ENCODE peak calls at places on chromosome 14, in eight cellular contexts. P is testis, W is A549, L is aorta, U is SJSA1, D is uterus, M is keratinocyte, R is body of pancreas. G is an unnamed sample.

GRCh38 chr14:103256406-103256805 is 77.6 kb upstream of the EIF5 start:
- DNase-seq in W (no peak), P (no peak), M (no peak), R (no peak), D (no peak), L (no peak), U (no peak), G (no peak)

GRCh38 chr14:91417134-91417982 is at the start of gene CCDC88C:
- DNase-seq in D (peak; percentile 42), W (peak; percentile 69), L (peak; percentile 87), R (peak; percentile 87), U (no peak), P (peak; percentile 73), M (no peak), G (no peak)

GRCh38 chr14:86038401-86038985 is 508.5 kb downstream of the FLRT2 start:
- DNase-seq in L (no peak), P (peak; percentile 63), W (peak; percentile 41), D (no peak), U (no peak), M (no peak), R (peak; percentile 60), G (peak; percentile 14)

GRCh38 chr14:51210594-51210993 is 29.5 kb upstream of the TMX1 start:
- DNase-seq in M (no peak), U (no peak), P (no peak), D (no peak), R (no peak), L (no peak), W (no peak), G (no peak)

GRCh38 chr14:70665448-70666363 is 24.0 kb downstream of the TTC9 start:
- DNase-seq in D (no peak), R (peak; percentile 92), M (no peak), P (no peak), W (peak; percentile 43), U (no peak), L (no peak), G (peak; percentile 73)

GRCh38 chr14:104972301-104973211 is 5.6 kb downstream of the AHNAK2 start:
- DNase-seq in W (peak; percentile 93), R (peak; percentile 73), D (peak; percentile 80), U (no peak), P (no peak), L (peak; percentile 85), M (peak; percentile 81), G (peak; percentile 93)

GRCh38 chr14:89624500-89625156 is 207.6 kb upstream of the FOXN3 start:
- DNase-seq in P (no peak), M (no peak), W (no peak), U (no peak), R (no peak), D (no peak), L (no peak), G (no peak)

GRCh38 chr14:81268016-81268416 is 47.3 kb upstream of the GTF2A1 start:
- DNase-seq in M (no peak), U (no peak), D (no peak), R (no peak), P (no peak), L (no peak), W (peak; percentile 31), G (peak; percentile 10)

GRCh38 chr14:94472842-94473241 is 3.2 kb downstream of the SERPINA9 start:
- DNase-seq in U (no peak), W (no peak), M (no peak), D (no peak), L (no peak), R (no peak), P (no peak), G (no peak)

GRCh38 chr14:101965796-101966718 is 1.7 kb downstream of the DYNC1H1 start:
- DNase-seq in W (peak; percentile 47), D (no peak), R (no peak), L (no peak), M (no peak), U (no peak), P (no peak), G (no peak)

GRCh38 chr14:24139272-24139934 is 2.0 kb downstream of the EMC9 start:
- DNase-seq in R (peak; percentile 42), P (no peak), W (peak; percentile 38), M (no peak), U (no peak), D (no peak), L (peak; percentile 73), G (no peak)

GRCh38 chr14:88630565-88630964 is 67.7 kb downstream of the ZC3H14 start:
- DNase-seq in D (no peak), M (no peak), U (peak; percentile 46), P (peak; percentile 50), W (peak; percentile 18), R (no peak), L (no peak), G (no peak)

GRCh38 chr14:22561661-22562579 is 27.1 kb downstream of the DAD1 start:
- DNase-seq in R (no peak), L (no peak), M (no peak), D (no peak), W (no peak), U (no peak), P (no peak), G (no peak)

GRCh38 chr14:52563120-52563519 is 10.5 kb downstream of the GPR137C start:
- DNase-seq in P (no peak), L (no peak), W (no peak), D (no peak), U (no peak), M (no peak), R (no peak), G (no peak)

GRCh38 chr14:77589099-77589498 is 27.3 kb downstream of the SPTLC2 start:
- DNase-seq in L (no peak), R (no peak), D (no peak), P (no peak), U (no peak), M (no peak), W (no peak), G (no peak)

GRCh38 chr14:97730706-97731105 is 933.5 kb downstream of the VRK1 start:
- DNase-seq in P (no peak), D (no peak), U (no peak), M (no peak), R (no peak), W (no peak), L (no peak), G (no peak)

GRCh38 chr14:68608235-68608962 is 184.5 kb downstream of the ZFP36L1 start:
- DNase-seq in P (no peak), R (no peak), M (no peak), L (no peak), U (no peak), W (no peak), D (peak; percentile 30), G (no peak)

GRCh38 chr14:70754989-70755388 is 54.3 kb downstream of the MAP3K9 start:
- DNase-seq in P (no peak), L (no peak), U (no peak), M (peak; percentile 99), D (no peak), W (peak; percentile 82), R (peak; percentile 54), G (peak; percentile 87)

DNA sequence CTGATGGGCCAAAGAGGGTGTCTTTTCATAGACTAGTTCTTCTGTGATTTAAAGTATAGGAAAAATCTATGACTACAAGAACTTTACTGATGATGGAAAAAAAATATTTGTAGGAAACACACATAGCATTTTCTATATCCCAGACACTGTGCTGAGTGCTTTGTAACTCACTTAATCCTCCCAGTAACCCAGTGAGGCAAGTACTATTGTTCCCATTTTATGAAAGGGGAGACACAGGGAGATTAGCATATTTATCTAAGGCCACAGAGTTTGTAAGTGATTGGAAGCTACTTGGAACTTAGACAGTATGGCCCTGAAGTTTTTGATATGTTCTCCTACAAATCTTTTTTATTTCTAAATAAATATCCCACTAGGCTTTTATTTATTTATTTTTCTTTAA is 19.9 kb downstream of the PRPF39 start:
- DNase-seq in U (no peak), W (no peak), R (no peak), D (no peak), P (no peak), L (no peak), M (no peak), G (no peak)
- H3K27ac ChIP-seq in U (no peak overlapping the region), W (no peak overlapping the region), R (no peak overlapping the region), D (no peak overlapping the region), P (no peak overlapping the region), L (no peak overlapping the region), M (no peak overlapping the region), G (no peak overlapping the region)

GRCh38 chr14:60646202-60646886 is 2.9 kb downstream of the SIX1 start:
- DNase-seq in R (no peak), P (no peak), D (no peak), M (no peak), W (no peak), L (no peak), U (no peak), G (no peak)

GRCh38 chr14:60648169-60648933 is 926 bp downstream of the SIX1 start:
- DNase-seq in P (no peak), D (no peak), R (no peak), U (peak; percentile 44), L (peak; percentile 85), M (no peak), W (peak; percentile 41), G (no peak)

GRCh38 chr14:60647837-60648168 is 1.5 kb downstream of the SIX1 start:
- DNase-seq in M (no peak), L (no peak), D (no peak), W (no peak), R (no peak), U (no peak), P (no peak), G (no peak)

GRCh38 chr14:60648934-60649814 is at the start of gene SIX1:
- DNase-seq in U (peak; percentile 81), W (peak; percentile 93), D (peak; percentile 26), R (peak; percentile 71), L (peak; percentile 90), M (no peak), P (peak; percentile 76), G (peak; percentile 83)

GRCh38 chr14:60647081-60647836 is 2.0 kb downstream of the SIX1 start:
- DNase-seq in M (no peak), R (no peak), D (no peak), U (no peak), P (no peak), L (no peak), W (peak; percentile 54), G (no peak)
- H3K27ac ChIP-seq in M (no peak overlapping the region), R (no peak overlapping the region), D (no peak overlapping the region), U (peak overlapping the region; percentile 32), P (no peak overlapping the region), L (no peak overlapping the region), W (peak overlapping the region; percentile 61), G (peak overlapping the region; percentile 70)

DNA sequence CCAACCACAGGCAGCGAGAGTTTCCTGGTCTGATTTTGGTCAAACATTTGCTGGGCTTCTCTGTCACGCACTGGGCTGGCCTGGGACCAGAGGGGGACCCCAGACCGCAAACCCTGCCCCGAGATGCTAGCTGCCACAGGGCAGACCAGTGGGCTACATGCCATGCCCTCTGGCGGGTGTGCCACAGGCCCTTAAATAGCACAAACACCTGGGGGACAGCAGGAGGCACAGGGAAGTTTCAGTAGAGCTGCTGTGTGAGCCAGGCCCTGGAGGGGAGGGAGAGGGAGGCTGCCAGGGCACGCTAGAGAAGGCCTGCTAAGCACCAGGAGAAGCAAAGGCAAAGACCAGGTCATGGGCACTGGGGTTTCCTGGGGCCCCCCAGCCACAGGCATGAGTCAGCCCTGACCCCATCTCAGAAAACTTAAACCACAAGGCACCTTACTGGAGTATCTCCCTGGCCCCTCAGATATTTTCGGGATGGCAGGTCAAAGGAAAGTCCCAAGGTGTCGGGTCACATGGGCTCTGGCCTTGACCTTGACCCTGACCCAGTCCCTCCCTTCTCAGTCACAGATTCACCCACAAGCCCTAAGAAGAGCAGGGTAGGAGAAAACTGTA is 29.2 kb downstream of the ITPK1 start:
- DNase-seq in R (no peak), M (no peak), P (no peak), D (no peak), L (no peak), W (no peak), U (no peak), G (no peak)
- H3K27ac ChIP-seq in R (peak overlapping the region; percentile 60), M (peak overlapping the region; percentile 89), P (no peak overlapping the region), D (peak overlapping the region; percentile 66), L (no peak overlapping the region), W (peak overlapping the region; percentile 43), U (no peak overlapping the region), G (peak overlapping the region; percentile 82)

GRCh38 chr14:28936601-28937000 is 170.0 kb downstream of the FOXG1 start:
- DNase-seq in U (no peak), D (no peak), W (no peak), P (no peak), M (no peak), R (no peak), L (no peak), G (no peak)
- H3K27ac ChIP-seq in U (no peak overlapping the region), D (no peak overlapping the region), W (no peak overlapping the region), P (no peak overlapping the region), M (no peak overlapping the region), R (no peak overlapping the region), L (no peak overlapping the region), G (no peak overlapping the region)